ENCODE peak calls at places on chromosomes 13 and 19, in ten cellular contexts. Y is aorta, K is GM23338, L is right lobe of liver, D is fibroblast of lung, W is brain microvascular endothelial cell, X is heart left ventricle, J is body of pancreas, P is tibial nerve, G is transverse colon. I is an unnamed sample. For H3K36me3, the result is how much of the 10 kb centered on the place peaks cover.

GRCh38 chr13:30033681-30034447 is 183.4 kb upstream of the UBL3 start:
- DNase-seq in P (no peak), G (no peak), D (peak), J (no peak), L (no peak), K (no peak), Y (no peak), X (no peak), W (peak), I (peak)

GRCh38 chr13:46313441-46314257 is 73.4 kb downstream of the RUBCNL start:
- DNase-seq in D (no peak), J (no peak), X (no peak), P (no peak), Y (no peak), L (no peak), G (no peak), W (no peak), K (no peak), I (no peak)

GRCh38 chr13:75432045-75432444 is 49.9 kb downstream of the TBC1D4 start:
- DNase-seq in W (no peak), G (no peak), P (no peak), Y (no peak), D (no peak), K (peak), X (no peak), L (no peak), J (no peak), I (no peak)

GRCh38 chr13:31625115-31625514 is 114.2 kb upstream of the RXFP2 start:
- DNase-seq in Y (no peak), L (no peak), G (no peak), K (no peak), P (no peak), W (no peak), D (no peak), J (no peak), X (no peak), I (peak)

GRCh38 chr19:47107201-47107952 is 6.2 kb downstream of the ZC3H4 start:
- DNase-seq in D (peak), P (no peak), G (no peak), W (no peak), L (no peak), K (no peak), J (peak), Y (no peak), X (no peak), I (no peak)

GRCh38 chr13:32902898-32903297 is 113.3 kb upstream of the KL start:
- DNase-seq in L (no peak), P (peak), X (peak), K (peak), D (peak), Y (peak), J (peak), W (no peak), G (peak), I (no peak)

GRCh38 chr19:45717983-45718650 is 12.6 kb downstream of the FBXO46 start:
- DNase-seq in G (no peak), D (no peak), J (peak), L (no peak), W (no peak), X (no peak), Y (no peak), P (no peak), K (no peak), I (no peak)

GRCh38 chr13:29266261-29266660 is 329.2 kb downstream of the SLC7A1 start:
- DNase-seq in Y (no peak), K (no peak), W (no peak), L (no peak), D (no peak), X (no peak), G (no peak), P (no peak), J (no peak), I (no peak)

GRCh38 chr19:5903502-5904301 is at the start of gene NDUFA11:
- DNase-seq in L (peak), K (peak), P (peak), W (peak), J (peak), X (peak), Y (peak), G (peak), D (no peak), I (peak)

GRCh38 chr13:27792393-27793218 is at the start of gene GSX1:
- DNase-seq in J (peak), X (peak), W (peak), K (peak), P (no peak), L (peak), G (peak), D (peak), Y (peak), I (peak)

GRCh38 chr13:77095288-77095687 is 68.3 kb upstream of the FBXL3 start:
- DNase-seq in L (no peak), Y (no peak), P (no peak), K (no peak), J (no peak), X (no peak), W (no peak), G (no peak), D (no peak), I (no peak)

DNA sequence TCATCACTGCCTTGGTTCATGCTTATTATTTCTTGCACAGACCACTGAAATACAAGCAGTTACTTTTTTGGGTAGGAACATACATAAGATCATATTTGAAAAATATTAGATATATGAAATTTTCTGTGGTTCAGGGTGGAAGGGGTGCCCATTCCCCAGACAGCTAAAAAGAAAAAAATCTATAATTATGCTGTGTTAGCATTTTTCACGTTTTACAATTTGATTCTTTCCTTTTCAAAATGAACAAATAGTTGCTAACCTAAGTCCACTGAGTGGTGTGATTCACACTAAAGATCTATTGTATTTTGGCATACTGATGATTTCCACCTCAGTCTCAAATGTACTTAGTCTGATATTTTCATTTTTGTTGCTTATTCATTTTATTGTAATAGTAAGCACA is 66.8 kb upstream of the FBXL3 start:
- DNase-seq in K (no peak), P (no peak), Y (no peak), D (no peak), X (no peak), L (no peak), J (no peak), W (no peak), G (no peak), I (no peak)
- H3K36me3 ChIP-seq in K (under half), P (under half), Y (under half), D (under half), X (under half), L (under half), J (under half), W (under half), G (under half), I (under half)

DNA sequence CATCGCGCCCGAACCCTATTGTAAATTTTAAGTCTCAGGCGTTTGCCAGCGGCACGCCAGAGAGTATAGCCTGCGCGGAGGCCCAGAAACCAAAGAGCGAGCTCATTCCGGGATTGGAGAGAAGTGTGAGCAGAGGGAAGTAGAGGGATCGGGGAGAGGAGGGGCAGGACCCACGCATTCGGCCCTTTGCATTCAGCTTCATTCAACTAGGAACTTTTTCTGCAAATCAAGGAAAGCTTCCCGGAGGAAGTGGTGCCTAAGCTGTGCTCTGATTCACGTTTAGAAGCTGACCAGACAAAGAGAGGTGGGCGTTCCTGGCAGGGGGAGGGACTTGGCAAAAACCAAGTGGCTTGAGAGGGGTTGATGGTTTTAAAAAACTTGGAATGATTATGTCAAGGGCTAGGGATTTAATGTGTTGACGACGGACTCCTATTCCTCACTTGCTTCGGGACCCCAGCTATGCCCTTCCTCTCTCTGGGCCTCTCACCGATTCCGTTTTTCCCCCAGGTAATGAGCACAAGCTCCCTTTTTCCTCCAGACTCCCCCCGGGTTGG is 858 bp upstream of the PRMT1 start:
- DNase-seq in X (peak), P (peak), J (peak), G (peak), L (peak), W (peak), Y (peak), K (peak), D (peak), I (peak)
- H3K36me3 ChIP-seq in X (under half), P (under half), J (under half), G (under half), L (under half), W (under half), Y (under half), K (under half), D (under half), I (under half)

GRCh38 chr19:36082916-36083315 is 28.0 kb upstream of the OVOL3 start:
- DNase-seq in P (no peak), G (no peak), X (no peak), D (no peak), W (no peak), L (no peak), K (no peak), J (no peak), Y (no peak), I (no peak)

GRCh38 chr19:36081385-36081784 is 26.7 kb downstream of the WDR62 start:
- DNase-seq in X (no peak), K (no peak), Y (no peak), J (no peak), W (no peak), D (no peak), G (no peak), P (peak), L (no peak), I (no peak)

GRCh38 chr19:36086326-36086725 is 24.6 kb upstream of the OVOL3 start:
- DNase-seq in G (no peak), X (no peak), P (no peak), W (no peak), J (no peak), Y (no peak), L (peak), D (no peak), K (no peak), I (no peak)

GRCh38 chr19:36081894-36082293 is 27.2 kb downstream of the WDR62 start:
- DNase-seq in G (no peak), W (no peak), P (no peak), J (no peak), D (no peak), K (no peak), X (no peak), Y (no peak), L (no peak), I (no peak)

GRCh38 chr19:36084231-36085009 is 26.5 kb upstream of the OVOL3 start:
- DNase-seq in P (no peak), G (no peak), W (no peak), Y (no peak), J (no peak), X (no peak), K (no peak), L (no peak), D (no peak), I (no peak)
- H3K36me3 ChIP-seq in P (under half), G (under half), W (under half), Y (under half), J (under half), X (under half), K (under half), L (under half), D (under half), I (under half)

GRCh38 chr19:17171874-17172273 is 43.3 kb upstream of the USE1 start:
- DNase-seq in K (no peak), G (no peak), L (no peak), D (no peak), Y (no peak), J (no peak), X (no peak), P (no peak), W (no peak), I (no peak)
- H3K36me3 ChIP-seq in K (under half), G (under half), L (half or more), D (under half), Y (under half), J (under half), X (under half), P (under half), W (half or more), I (under half)

GRCh38 chr13:114020750-114021463 is 47.0 kb upstream of the C13orf46 start:
- DNase-seq in P (no peak), Y (peak), G (peak), X (peak), W (no peak), D (no peak), L (no peak), J (no peak), K (no peak), I (no peak)
- H3K36me3 ChIP-seq in P (under half), Y (under half), G (under half), X (under half), W (half or more), D (under half), L (under half), J (under half), K (under half), I (under half)

DNA sequence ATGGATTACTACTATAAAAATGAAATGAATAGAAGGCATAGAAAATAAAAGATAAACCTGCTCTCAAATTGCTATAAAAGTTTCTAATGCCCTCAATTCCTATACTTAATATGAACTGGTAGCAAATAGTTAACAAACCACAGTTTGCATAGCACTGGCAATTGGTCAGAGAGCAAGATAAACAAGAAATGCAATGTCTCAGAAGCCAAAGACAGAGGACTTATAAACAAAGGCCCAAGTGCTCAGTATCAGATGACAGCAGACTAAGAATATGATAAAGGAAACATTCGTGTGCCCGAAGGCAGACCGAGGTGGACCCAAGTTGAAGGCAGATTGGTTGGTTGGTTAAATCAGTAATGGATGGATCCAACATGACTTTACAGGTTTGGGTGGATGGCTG is 50.6 kb downstream of the IPO5 start:
- DNase-seq in Y (no peak), L (no peak), K (no peak), D (peak), W (peak), X (no peak), G (no peak), J (no peak), P (no peak), I (no peak)
- H3K36me3 ChIP-seq in Y (under half), L (half or more), K (half or more), D (under half), W (half or more), X (under half), G (under half), J (under half), P (under half), I (under half)

GRCh38 chr19:39359026-39359425 is 16.8 kb downstream of the SAMD4B start:
- DNase-seq in G (no peak), P (no peak), X (no peak), W (no peak), D (no peak), Y (peak), J (no peak), L (no peak), K (no peak), I (no peak)
- H3K36me3 ChIP-seq in G (under half), P (under half), X (under half), W (half or more), D (under half), Y (under half), J (under half), L (half or more), K (under half), I (under half)

DNA sequence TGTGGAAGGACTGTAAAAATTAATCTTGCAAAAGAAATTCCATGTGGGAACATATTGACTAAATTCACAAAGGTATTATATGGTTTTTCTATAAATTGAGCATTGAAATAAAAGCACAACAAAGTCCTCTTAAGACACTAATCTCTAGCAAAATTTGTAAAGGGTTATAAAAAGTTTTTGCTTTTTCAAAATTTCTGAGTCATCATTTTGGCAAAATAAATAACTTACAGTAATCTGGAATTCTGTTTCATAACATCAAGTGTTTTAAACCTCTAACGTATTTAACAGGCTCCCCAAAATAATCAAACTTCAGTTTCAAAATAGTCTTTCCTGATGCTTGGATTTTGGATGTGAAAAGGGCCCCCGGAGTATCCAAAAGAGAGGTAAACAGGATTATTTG is 26.0 kb downstream of the MED4 start:
- DNase-seq in K (peak), G (no peak), P (no peak), D (peak), X (no peak), Y (no peak), W (no peak), J (no peak), L (no peak), I (no peak)
- H3K36me3 ChIP-seq in K (half or more), G (under half), P (under half), D (under half), X (under half), Y (under half), W (under half), J (under half), L (under half), I (under half)

GRCh38 chr19:13083008-13083404 is 19.7 kb downstream of the LYL1 start:
- DNase-seq in D (no peak), X (no peak), W (no peak), P (no peak), J (no peak), L (peak), G (no peak), K (no peak), Y (no peak), I (no peak)

GRCh38 chr19:13086341-13086740 is 16.3 kb downstream of the LYL1 start:
- DNase-seq in X (no peak), L (no peak), D (no peak), P (no peak), G (no peak), W (no peak), Y (no peak), K (no peak), J (no peak), I (no peak)

GRCh38 chr19:13085673-13086072 is 17.0 kb downstream of the LYL1 start:
- DNase-seq in D (no peak), Y (no peak), J (no peak), L (no peak), W (no peak), K (no peak), G (no peak), P (no peak), X (no peak), I (no peak)

GRCh38 chr19:13082192-13083007 is 20.3 kb downstream of the LYL1 start:
- DNase-seq in P (peak), X (peak), G (no peak), W (peak), D (peak), Y (no peak), L (peak), K (peak), J (peak), I (no peak)

GRCh38 chr19:13083627-13084026 is 19.0 kb downstream of the LYL1 start:
- DNase-seq in W (no peak), G (no peak), D (no peak), X (no peak), K (no peak), J (no peak), P (no peak), Y (no peak), L (no peak), I (no peak)
- H3K36me3 ChIP-seq in W (under half), G (under half), D (under half), X (under half), K (under half), J (under half), P (under half), Y (under half), L (under half), I (under half)

DNA sequence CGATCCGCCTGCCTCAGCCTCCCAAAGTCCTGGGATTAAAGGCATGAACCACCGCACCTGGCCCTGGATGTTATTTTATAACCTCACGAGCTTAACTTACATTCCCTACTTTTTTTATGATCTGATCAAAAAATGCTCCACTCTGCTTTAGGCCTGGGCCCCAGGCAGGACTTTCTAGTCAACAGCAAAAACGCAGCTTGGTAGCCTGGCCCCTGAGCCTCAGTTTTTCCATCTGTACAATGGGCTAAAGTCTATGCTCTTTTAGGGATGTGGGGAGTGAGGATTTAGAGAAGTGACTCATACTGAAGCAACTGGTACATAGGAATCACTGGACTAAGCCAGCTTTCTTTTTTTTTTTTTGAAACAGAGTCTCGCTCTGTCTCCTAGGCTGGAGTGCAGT is 11.9 kb upstream of the PIK3R2 start:
- DNase-seq in X (no peak), J (no peak), W (no peak), Y (no peak), G (no peak), P (no peak), K (no peak), D (no peak), L (no peak), I (no peak)
- H3K36me3 ChIP-seq in X (under half), J (under half), W (under half), Y (under half), G (under half), P (under half), K (under half), D (under half), L (half or more), I (under half)

I was measured in kidney epithelial cell.